ENCODE peak calls at places on chromosomes 5 and 9, in six cellular contexts. X is lung, G is AML-193, A is astrocyte of the spinal cord, J is glutamatergic neuron, U is LoVo. M is an unnamed sample.

GRCh38 chr9:71719585-71719984 is 48.7 kb downstream of the CEMIP2 start:
- DNase-seq in X (no peak), G (no peak), A (peak; percentile 49), J (no peak), U (no peak), M (no peak)

GRCh38 chr9:137006116-137007003 is 10.0 kb upstream of the CLIC3 start:
- DNase-seq in X (no peak), G (no peak), A (peak; percentile 46), J (no peak), U (no peak), M (no peak)

GRCh38 chr9:119697996-119698395 is 328.8 kb upstream of the BRINP1 start:
- DNase-seq in X (no peak), G (no peak), A (no peak), J (peak; percentile 25), U (no peak), M (no peak)

GRCh38 chr5:69509212-69509611 is 16.6 kb downstream of the OCLN start:
- DNase-seq in X (no peak), G (no peak), A (no peak), J (no peak), U (no peak), M (no peak)

GRCh38 chr9:127192744-127193143 is 70.3 kb upstream of the ANGPTL2 start:
- DNase-seq in X (no peak), G (no peak), A (no peak), J (peak; percentile 2), U (no peak), M (no peak)

GRCh38 chr9:136170291-136170901 is 34.5 kb downstream of the LHX3 start:
- DNase-seq in X (no peak), G (peak; percentile 35), A (no peak), J (peak; percentile 77), U (no peak), M (no peak)

GRCh38 chr5:72472666-72473422 is 34.4 kb downstream of the ZNF366 start:
- DNase-seq in X (no peak), G (peak; percentile 8), A (no peak), J (no peak), U (no peak), M (peak; percentile 55)

GRCh38 chr5:141349917-141350619 is at the start of gene PCDHGB1:
- DNase-seq in X (no peak), G (peak; percentile 51), A (peak; percentile 53), J (peak; percentile 39), U (no peak), M (peak; percentile 46)

GRCh38 chr9:33179298-33179697 is 12.2 kb upstream of the B4GALT1 start:
- DNase-seq in X (no peak), G (no peak), A (no peak), J (no peak), U (no peak), M (no peak)

GRCh38 chr9:69131682-69132081 is 42.4 kb upstream of the TJP2 start:
- DNase-seq in X (no peak), G (no peak), A (peak; percentile 87), J (no peak), U (peak; percentile 21), M (no peak)

GRCh38 chr5:178673801-178674200 is 47.0 kb upstream of the CLK4 start:
- DNase-seq in X (no peak), G (no peak), A (no peak), J (no peak), U (no peak), M (no peak)

GRCh38 chr9:96408409-96409280 is 9.5 kb downstream of the ZNF367 start:
- DNase-seq in X (no peak), G (no peak), A (no peak), J (no peak), U (no peak), M (no peak)

GRCh38 chr5:158824167-158824882 is 275.4 kb downstream of the EBF1 start:
- DNase-seq in X (no peak), G (no peak), A (no peak), J (no peak), U (no peak), M (no peak)

GRCh38 chr5:175658299-175659145 is 651 bp downstream of the HRH2 start:
- DNase-seq in X (no peak), G (peak; percentile 17), A (no peak), J (peak; percentile 39), U (no peak), M (no peak)

GRCh38 chr9:121885345-121885901 is 207.7 kb downstream of the TTLL11 start:
- DNase-seq in X (no peak), G (no peak), A (peak; percentile 91), J (no peak), U (no peak), M (no peak)